ENCODE peak calls at places on chromosomes 11 and 22, in eight cellular contexts. S is GM12878, K is A549, V is HCT116, A is K562, B is HepG2, Z is GM23338, E is SK-N-SH. F is an unnamed sample.

GRCh38 chr11:65920035-65920802 is 993 bp downstream of the DRAP1 start:
- DNase-seq in S (no peak), K (no peak), V (no peak), A (no peak), B (no peak), Z (no peak), E (no peak), F (no peak)

GRCh38 chr22:50148991-50149721 is 21.4 kb upstream of the PANX2 start:
- DNase-seq in S (peak), K (peak), V (peak), A (peak), B (peak), Z (peak), E (peak), F (peak)

GRCh38 chr11:110712643-110713468 is 619 bp upstream of the ARHGAP20 start:
- DNase-seq in S (no peak), K (no peak), V (no peak), A (no peak), B (no peak), Z (peak), E (peak), F (no peak)

GRCh38 chr11:11215944-11216343 is 137.1 kb downstream of the CSNK2A3 start:
- DNase-seq in S (no peak), K (no peak), V (no peak), A (no peak), B (peak), Z (no peak), E (no peak), F (no peak)

GRCh38 chr11:28770806-28771205 is 662.6 kb downstream of the METTL15 start:
- DNase-seq in S (no peak), K (no peak), V (no peak), A (no peak), B (no peak), Z (no peak), E (no peak), F (no peak)

GRCh38 chr22:17359501-17359900 is 9.8 kb upstream of the CECR2 start:
- DNase-seq in S (no peak), K (no peak), V (no peak), A (peak), B (no peak), Z (no peak), E (no peak), F (no peak)

GRCh38 chr11:64763804-64764611 is 4.2 kb upstream of the PYGM start:
- DNase-seq in S (no peak), K (no peak), V (no peak), A (no peak), B (no peak), Z (no peak), E (no peak), F (no peak)

GRCh38 chr11:32435511-32435946 is at the start of gene WT1:
- DNase-seq in S (no peak), K (peak), V (no peak), A (peak), B (no peak), Z (peak), E (peak), F (no peak)

GRCh38 chr22:33330534-33330933 is 272.4 kb upstream of the SYN3 start:
- DNase-seq in S (no peak), K (no peak), V (no peak), A (no peak), B (no peak), Z (peak), E (no peak), F (no peak)

GRCh38 chr11:87493516-87493915 is 455.8 kb downstream of the TMEM135 start:
- DNase-seq in S (no peak), K (no peak), V (no peak), A (no peak), B (no peak), Z (peak), E (no peak), F (no peak)

GRCh38 chr11:91927448-91927847 is 297.2 kb upstream of the FAT3 start:
- DNase-seq in S (no peak), K (no peak), V (no peak), A (no peak), B (no peak), Z (no peak), E (no peak), F (no peak)

GRCh38 chr11:85589373-85589772 is 37.8 kb downstream of the DLG2 start:
- DNase-seq in S (no peak), K (no peak), V (no peak), A (no peak), B (no peak), Z (peak), E (no peak), F (no peak)

GRCh38 chr22:38317237-38317994 is at the start of gene CSNK1E:
- DNase-seq in S (no peak), K (peak), V (no peak), A (peak), B (no peak), Z (peak), E (peak), F (no peak)

GRCh38 chr11:73059915-73060314 is 82.2 kb downstream of the FCHSD2 start:
- DNase-seq in S (no peak), K (no peak), V (no peak), A (no peak), B (no peak), Z (no peak), E (no peak), F (no peak)

GRCh38 chr22:46070722-46071450 is 79.4 kb upstream of the PPARA start:
- DNase-seq in S (no peak), K (no peak), V (no peak), A (no peak), B (no peak), Z (peak), E (peak), F (no peak)

GRCh38 chr11:47051217-47051616 is 114.7 kb downstream of the CSTPP1 start:
- DNase-seq in S (no peak), K (no peak), V (no peak), A (no peak), B (no peak), Z (no peak), E (no peak), F (no peak)

GRCh38 chr11:33719587-33719986 is 16.6 kb downstream of the CD59 start:
- DNase-seq in S (no peak), K (no peak), V (no peak), A (no peak), B (no peak), Z (no peak), E (no peak), F (no peak)

GRCh38 chr22:23565942-23566715 is 14.0 kb downstream of the IGLL1 start:
- DNase-seq in S (no peak), K (no peak), V (no peak), A (peak), B (peak), Z (peak), E (peak), F (no peak)

GRCh38 chr11:124642628-124643027 is 20.0 kb downstream of the TBRG1 start:
- DNase-seq in S (no peak), K (no peak), V (no peak), A (no peak), B (no peak), Z (no peak), E (no peak), F (no peak)

GRCh38 chr11:13073119-13073981 is 64.2 kb downstream of the RASSF10 start:
- DNase-seq in S (peak), K (peak), V (peak), A (no peak), B (peak), Z (no peak), E (no peak), F (no peak)

GRCh38 chr11:77129841-77130756 is 2.1 kb downstream of the MYO7A start:
- DNase-seq in S (no peak), K (no peak), V (no peak), A (no peak), B (no peak), Z (no peak), E (no peak), F (no peak)

GRCh38 chr11:14620027-14620511 is 23.5 kb upstream of the PDE3B start:
- DNase-seq in S (no peak), K (no peak), V (no peak), A (no peak), B (peak), Z (no peak), E (no peak), F (no peak)

GRCh38 chr11:120835601-120836228 is 188.2 kb upstream of the TBCEL start:
- DNase-seq in S (peak), K (no peak), V (no peak), A (no peak), B (peak), Z (no peak), E (no peak), F (no peak)

GRCh38 chr22:20128902-20129746 is 2.5 kb upstream of the ZDHHC8 start:
- DNase-seq in S (no peak), K (no peak), V (no peak), A (peak), B (peak), Z (peak), E (no peak), F (no peak)

GRCh38 chr22:42688914-42689275 is 31.8 kb downstream of the A4GALT start:
- DNase-seq in S (no peak), K (no peak), V (no peak), A (no peak), B (no peak), Z (no peak), E (no peak), F (no peak)

GRCh38 chr22:31676700-31677099 is 14.7 kb upstream of the PISD start:
- DNase-seq in S (peak), K (peak), V (peak), A (no peak), B (no peak), Z (peak), E (peak), F (no peak)

GRCh38 chr11:115304774-115305472 is 199.3 kb downstream of the CADM1 start:
- DNase-seq in S (no peak), K (no peak), V (no peak), A (no peak), B (no peak), Z (no peak), E (peak), F (no peak)

GRCh38 chr11:113554531-113554930 is 79.3 kb upstream of the DRD2 start:
- DNase-seq in S (no peak), K (no peak), V (no peak), A (no peak), B (no peak), Z (peak), E (no peak), F (no peak)

GRCh38 chr22:20495861-20496681 is 476 bp upstream of the KLHL22 start:
- DNase-seq in S (peak), K (peak), V (peak), A (peak), B (peak), Z (peak), E (peak), F (peak)

GRCh38 chr22:26460202-26460601 is 23.4 kb downstream of the HPS4 start:
- DNase-seq in S (no peak), K (no peak), V (no peak), A (no peak), B (no peak), Z (no peak), E (no peak), F (no peak)

DNA sequence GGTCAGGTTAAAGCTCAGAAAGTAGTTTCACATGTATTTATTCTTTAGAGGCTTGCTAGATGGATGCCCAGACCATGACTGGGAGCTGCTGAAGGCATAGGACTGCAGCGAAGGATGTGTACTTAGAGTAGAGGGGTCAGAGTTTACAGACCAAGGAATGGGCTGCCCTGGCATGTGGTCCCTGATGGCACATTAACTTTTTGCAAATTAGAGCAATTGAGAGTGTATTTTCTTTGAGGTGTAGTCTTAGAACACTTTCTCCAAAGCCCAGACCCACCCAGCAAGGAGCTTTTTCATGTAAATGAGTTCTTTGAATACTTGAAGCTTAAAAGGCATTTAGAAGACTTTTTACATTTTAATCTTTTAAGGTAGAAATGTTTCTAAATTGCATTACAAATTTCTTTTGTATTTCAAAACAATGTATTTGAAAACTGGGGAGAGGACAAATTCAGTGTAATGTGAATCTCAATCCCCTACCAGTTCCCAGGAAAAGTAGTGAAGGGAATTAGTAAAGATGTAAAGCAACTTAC is 9.0 kb downstream of the OR4X1 start:
- DNase-seq in S (no peak), K (no peak), V (no peak), A (no peak), B (no peak), Z (peak), E (no peak), F (no peak)
- TF ChIP-seq REST in S (no peak), K (no peak), V (no peak), A (no peak), B (no peak), Z (no peak), E (no peak), F (no peak)

DNA sequence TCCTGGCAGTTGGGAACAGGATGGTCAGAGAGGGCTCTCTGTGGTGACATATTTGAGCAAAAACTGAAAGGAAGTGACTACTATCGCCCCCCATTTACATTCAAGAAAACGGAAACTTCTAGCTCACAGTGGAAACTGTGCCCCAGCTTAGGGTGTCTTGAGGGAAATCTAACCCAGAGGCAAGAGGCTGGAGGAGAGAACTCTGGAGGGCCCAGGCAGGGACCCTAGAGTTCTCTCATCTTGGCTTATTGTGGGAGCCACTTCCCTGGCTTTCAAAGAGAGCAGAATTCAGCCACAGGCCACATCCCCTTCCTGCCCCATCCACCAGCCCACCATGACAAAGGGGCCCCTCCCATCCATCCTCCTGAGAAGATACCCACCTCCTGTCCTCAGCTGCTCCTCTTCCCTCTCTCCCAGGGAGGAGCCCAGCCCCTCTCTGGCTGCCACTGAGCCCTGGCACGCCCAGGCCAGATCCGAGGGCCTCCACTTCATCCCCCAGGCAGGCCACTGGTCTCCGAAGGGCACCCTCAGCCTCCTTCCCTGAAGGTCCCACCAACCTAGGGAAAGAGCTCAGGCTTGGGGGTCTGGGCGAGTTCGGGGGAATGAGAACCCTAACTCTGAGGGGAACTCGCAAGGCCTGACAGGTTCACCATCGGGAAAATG is 1.6 kb upstream of the TMPRSS13 start:
- DNase-seq in S (no peak), K (no peak), V (no peak), A (no peak), B (no peak), Z (no peak), E (no peak), F (no peak)
- TF ChIP-seq REST in S (no peak), K (no peak), V (no peak), A (no peak), B (no peak), Z (no peak), E (no peak), F (no peak)

DNA sequence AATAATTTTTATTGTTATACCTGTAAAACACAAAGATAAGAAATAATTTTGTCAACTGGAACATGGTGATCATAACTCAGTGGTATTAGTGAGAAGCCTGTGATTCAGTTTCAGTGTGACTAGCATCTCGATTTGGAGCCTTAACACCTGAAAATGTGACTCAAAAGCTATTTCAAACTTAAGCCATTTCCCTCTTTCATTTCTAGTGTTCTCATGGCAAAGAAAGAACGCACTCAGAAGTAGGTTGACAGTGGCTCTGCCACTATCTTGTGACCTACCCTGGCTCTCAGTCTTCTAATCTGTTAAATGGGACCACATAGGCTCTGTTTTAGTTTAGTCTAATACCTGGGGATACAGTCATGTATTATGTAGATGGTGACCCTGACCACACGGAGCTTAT is 62.7 kb downstream of the ISX start:
- DNase-seq in S (peak), K (no peak), V (no peak), A (no peak), B (no peak), Z (no peak), E (no peak), F (no peak)
- TF ChIP-seq REST in S (no peak), K (no peak), V (no peak), A (no peak), B (no peak), Z (no peak), E (no peak), F (no peak)

DNA sequence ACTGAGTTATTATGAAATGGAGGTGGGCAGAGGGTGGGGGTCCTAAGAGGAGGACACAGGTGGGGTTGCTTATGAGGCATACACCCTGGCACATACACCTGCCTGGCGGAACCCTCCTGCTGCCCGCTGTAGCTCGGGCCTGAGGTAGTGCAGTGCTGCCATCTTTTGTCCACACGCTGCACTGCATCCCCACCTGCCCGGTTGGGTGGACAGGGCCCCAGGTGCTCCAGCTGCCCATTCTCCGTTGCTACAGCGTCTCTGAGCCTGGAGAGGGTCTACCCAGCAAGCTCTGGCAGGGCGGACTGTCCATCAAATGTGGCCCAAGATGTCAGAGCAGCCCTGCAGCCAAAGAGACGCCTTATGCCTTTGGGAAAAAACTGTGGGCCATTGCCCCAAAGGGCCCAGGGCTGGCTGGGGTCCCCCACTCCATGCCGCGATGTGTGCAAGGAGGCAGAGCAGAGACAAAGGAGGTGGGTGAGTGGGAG is 131.2 kb downstream of the BUD13 start:
- DNase-seq in S (no peak), K (peak), V (peak), A (peak), B (no peak), Z (peak), E (peak), F (peak)
- TF ChIP-seq REST in S (no peak), K (no peak), V (no peak), A (no peak), B (no peak), Z (peak), E (no peak), F (no peak)

DNA sequence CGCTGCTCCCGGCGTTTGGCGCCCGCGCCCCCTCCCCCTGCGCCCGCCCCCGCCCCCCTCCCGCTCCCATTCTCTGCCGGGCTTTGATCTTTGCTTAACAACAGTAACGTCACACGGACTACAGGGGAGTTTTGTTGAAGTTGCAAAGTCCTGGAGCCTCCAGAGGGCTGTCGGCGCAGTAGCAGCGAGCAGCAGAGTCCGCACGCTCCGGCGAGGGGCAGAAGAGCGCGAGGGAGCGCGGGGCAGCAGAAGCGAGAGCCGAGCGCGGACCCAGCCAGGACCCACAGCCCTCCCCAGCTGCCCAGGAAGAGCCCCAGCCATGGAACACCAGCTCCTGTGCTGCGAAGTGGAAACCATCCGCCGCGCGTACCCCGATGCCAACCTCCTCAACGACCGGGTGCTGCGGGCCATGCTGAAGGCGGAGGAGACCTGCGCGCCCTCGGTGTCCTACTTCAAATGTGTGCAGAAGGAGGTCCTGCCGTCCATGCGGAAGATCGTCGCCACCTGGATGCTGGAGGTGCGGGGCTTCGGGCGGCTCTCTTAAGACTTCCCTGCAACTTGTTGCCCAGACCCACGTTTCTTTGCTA is at the start of gene CCND1:
- DNase-seq in S (no peak), K (peak), V (peak), A (peak), B (peak), Z (peak), E (peak), F (no peak)
- TF ChIP-seq REST in S (no peak), K (no peak), V (no peak), A (no peak), B (peak), Z (no peak), E (peak), F (no peak)

DNA sequence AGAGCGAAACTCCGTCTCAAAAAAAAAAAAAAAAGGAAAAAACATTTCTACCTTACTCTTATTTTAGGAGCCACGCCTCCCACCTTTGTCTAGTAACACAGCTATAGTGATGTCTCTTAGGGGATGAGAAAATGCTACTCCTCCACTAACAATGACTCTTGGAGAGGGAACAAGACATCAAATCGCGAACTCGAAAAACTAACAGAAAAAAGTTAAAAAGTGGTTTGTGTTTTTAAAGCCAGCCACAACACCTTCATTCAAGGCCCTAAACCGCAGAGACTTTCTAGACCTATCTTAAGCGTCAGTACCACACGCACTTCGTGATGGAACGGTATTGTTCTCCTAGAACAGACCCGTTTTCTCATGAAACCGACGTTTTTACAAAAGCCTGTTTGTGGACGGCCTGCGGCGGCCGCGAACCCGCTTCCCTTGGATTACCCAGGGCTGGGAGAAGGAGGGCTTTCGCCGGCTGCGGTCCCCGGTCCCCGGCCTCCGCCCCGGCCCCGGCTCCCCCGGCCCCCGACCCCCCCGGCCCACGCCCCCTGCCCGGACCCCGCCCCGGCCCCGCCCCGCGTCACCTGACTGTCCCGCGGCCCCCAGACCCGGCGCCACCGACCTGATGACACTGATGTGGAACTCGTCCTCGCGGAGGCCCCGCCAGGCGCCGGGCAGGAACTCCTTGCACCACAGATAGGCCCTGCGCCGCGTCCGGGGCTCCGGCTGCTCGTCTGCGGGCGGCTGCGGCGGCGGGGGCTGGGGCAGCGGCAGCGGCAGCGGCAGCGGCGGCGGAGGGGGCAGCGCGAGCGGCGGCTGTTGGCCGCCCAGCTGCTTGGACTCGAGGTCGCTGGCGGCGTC is 749 bp downstream of the CHKA start:
- DNase-seq in S (peak), K (no peak), V (no peak), A (peak), B (peak), Z (peak), E (peak), F (no peak)
- TF ChIP-seq REST in S (no peak), K (no peak), V (no peak), A (no peak), B (no peak), Z (no peak), E (no peak), F (no peak)

F was measured in Panc1.